ENCODE peak calls at places on chromosomes 4 and X, in ten cellular contexts. U is suprapubic skin, R is endothelial cell, D is heart right ventricle, S is HCT116, P is RWPE1, E is fibroblast of pulmonary artery, B is fibroblast of mammary gland, T is NB4, V is fibroblast of villous mesenchyme. C is an unnamed sample.

GRCh38 chr4:149870008-149870407 is 54.4 kb upstream of the IQCM start:
- DNase-seq in U (no peak), R (no peak), D (no peak), S (no peak), P (no peak), E (no peak), B (no peak), T (no peak), V (no peak), C (no peak)

GRCh38 chrX:108199041-108199440 is 107.5 kb downstream of the ATG4A start:
- DNase-seq in U (no peak), R (no peak), D (no peak), S (no peak), P (no peak), E (peak), B (peak), T (no peak), V (no peak), C (no peak)

GRCh38 chrX:154529206-154529612 is 13.2 kb upstream of the FAM3A start:
- DNase-seq in U (no peak), R (no peak), D (no peak), S (no peak), P (no peak), E (peak), B (peak), T (no peak), V (peak), C (peak)

GRCh38 chr4:163111588-163111987 is 55.1 kb downstream of the NAF1 start:
- DNase-seq in U (no peak), R (no peak), D (no peak), S (no peak), P (no peak), E (peak), B (peak), T (no peak), V (peak), C (peak)

GRCh38 chr4:113455081-113455480 is 306.5 kb downstream of the CAMK2D start:
- DNase-seq in U (no peak), R (no peak), D (no peak), S (no peak), P (no peak), E (no peak), B (no peak), T (no peak), V (no peak), C (no peak)

GRCh38 chrX:136608295-136608933 is 39.5 kb upstream of the CD40LG start:
- DNase-seq in U (no peak), R (peak), D (peak), S (peak), P (no peak), E (peak), B (peak), T (peak), V (peak), C (peak)

GRCh38 chr4:3369781-3370660 is 71.7 kb upstream of the HGFAC start:
- DNase-seq in U (no peak), R (peak), D (peak), S (no peak), P (no peak), E (peak), B (peak), T (peak), V (peak), C (peak)

GRCh38 chrX:134741801-134742200 is 83.5 kb upstream of the PLAC1 start:
- DNase-seq in U (no peak), R (no peak), D (no peak), S (no peak), P (no peak), E (no peak), B (no peak), T (no peak), V (no peak), C (no peak)

GRCh38 chr4:80461412-80461811 is 125.9 kb downstream of the CFAP299 start:
- DNase-seq in U (no peak), R (no peak), D (no peak), S (no peak), P (peak), E (no peak), B (no peak), T (no peak), V (no peak), C (no peak)

GRCh38 chrX:94576367-94577004 is 902.5 kb downstream of the FAM133A start:
- DNase-seq in U (no peak), R (no peak), D (no peak), S (no peak), P (no peak), E (no peak), B (no peak), T (peak), V (no peak), C (no peak)

GRCh38 chr4:139957986-139958737 is 195.8 kb downstream of the MAML3 start:
- DNase-seq in U (no peak), R (no peak), D (no peak), S (no peak), P (no peak), E (no peak), B (no peak), T (no peak), V (no peak), C (no peak)

GRCh38 chrX:43720082-43720481 is 64.0 kb downstream of the MAOA start:
- DNase-seq in U (no peak), R (no peak), D (no peak), S (no peak), P (no peak), E (no peak), B (no peak), T (no peak), V (no peak), C (no peak)

GRCh38 chr4:7872264-7872771 is 67.3 kb downstream of the AFAP1 start:
- DNase-seq in U (no peak), R (no peak), D (no peak), S (no peak), P (no peak), E (peak), B (peak), T (no peak), V (peak), C (peak)

GRCh38 chr4:53233396-53233795 is 132.5 kb downstream of the SCFD2 start:
- DNase-seq in U (no peak), R (no peak), D (no peak), S (no peak), P (no peak), E (no peak), B (peak), T (no peak), V (no peak), C (peak)

GRCh38 chrX:48022740-48023139 is 16.0 kb downstream of the SPACA5 start:
- DNase-seq in U (no peak), R (no peak), D (no peak), S (no peak), P (no peak), E (no peak), B (peak), T (no peak), V (no peak), C (no peak)

GRCh38 chr4:8539661-8540060 is 40.5 kb upstream of the GPR78 start:
- DNase-seq in U (peak), R (no peak), D (no peak), S (no peak), P (no peak), E (no peak), B (no peak), T (no peak), V (no peak), C (no peak)

GRCh38 chr4:102217775-102218174 is 127.5 kb downstream of the SLC39A8 start:
- DNase-seq in U (no peak), R (no peak), D (no peak), S (no peak), P (no peak), E (no peak), B (no peak), T (no peak), V (no peak), C (peak)

GRCh38 chr4:88659061-88659889 is 38.4 kb downstream of the NAP1L5 start:
- DNase-seq in U (no peak), R (peak), D (no peak), S (peak), P (peak), E (peak), B (peak), T (peak), V (peak), C (peak)

GRCh38 chrX:154718607-154719006 is 32.3 kb downstream of the GAB3 start:
- DNase-seq in U (no peak), R (no peak), D (no peak), S (no peak), P (no peak), E (no peak), B (no peak), T (peak), V (no peak), C (no peak)

GRCh38 chr4:107740950-107741701 is 21.1 kb upstream of the PAPSS1 start:
- DNase-seq in U (peak), R (no peak), D (peak), S (no peak), P (no peak), E (peak), B (peak), T (no peak), V (peak), C (peak)

GRCh38 chr4:31995943-31996901 is 1276.1 kb downstream of the PCDH7 start:
- DNase-seq in U (no peak), R (peak), D (no peak), S (no peak), P (no peak), E (no peak), B (no peak), T (peak), V (no peak), C (no peak)

GRCh38 chrX:25012433-25012735 is 3.4 kb downstream of the ARX start:
- DNase-seq in U (no peak), R (no peak), D (no peak), S (no peak), P (no peak), E (no peak), B (no peak), T (peak), V (no peak), C (no peak)

GRCh38 chr4:122831515-122832196 is 5.0 kb downstream of the FGF2 start:
- DNase-seq in U (no peak), R (no peak), D (no peak), S (no peak), P (peak), E (no peak), B (peak), T (no peak), V (peak), C (peak)

GRCh38 chr4:106707776-106708603 is 328.1 kb downstream of the DKK2 start:
- DNase-seq in U (no peak), R (no peak), D (no peak), S (no peak), P (no peak), E (peak), B (no peak), T (peak), V (no peak), C (peak)

GRCh38 chr4:132818091-132818490 is 331.0 kb upstream of the PCDH10 start:
- DNase-seq in U (no peak), R (peak), D (no peak), S (no peak), P (no peak), E (peak), B (no peak), T (peak), V (no peak), C (no peak)

GRCh38 chrX:148310402-148311200 is 189.8 kb upstream of the AFF2 start:
- DNase-seq in U (no peak), R (no peak), D (no peak), S (no peak), P (no peak), E (no peak), B (no peak), T (peak), V (no peak), C (no peak)

GRCh38 chr4:75708218-75708691 is 16.1 kb upstream of the USO1 start:
- DNase-seq in U (no peak), R (peak), D (no peak), S (no peak), P (no peak), E (no peak), B (no peak), T (peak), V (no peak), C (peak)

GRCh38 chrX:131977619-131978018 is 45.5 kb upstream of the STK26 start:
- DNase-seq in U (no peak), R (no peak), D (no peak), S (no peak), P (no peak), E (peak), B (no peak), T (no peak), V (peak), C (no peak)

GRCh38 chr4:183966371-183966770 is 61.3 kb downstream of the STOX2 start:
- DNase-seq in U (no peak), R (no peak), D (no peak), S (no peak), P (no peak), E (no peak), B (no peak), T (peak), V (no peak), C (no peak)

GRCh38 chr4:86218721-86219481 is 141.0 kb downstream of the MAPK10 start:
- DNase-seq in U (no peak), R (no peak), D (no peak), S (no peak), P (peak), E (peak), B (peak), T (no peak), V (peak), C (peak)

GRCh38 chr4:88744609-88745008 is 47.0 kb upstream of the NAP1L5 start:
- DNase-seq in U (no peak), R (no peak), D (no peak), S (no peak), P (no peak), E (no peak), B (no peak), T (no peak), V (no peak), C (no peak)

GRCh38 chr4:155526452-155527169 is 140.0 kb upstream of the GUCY1A1 start:
- DNase-seq in U (no peak), R (no peak), D (no peak), S (no peak), P (no peak), E (peak), B (peak), T (no peak), V (peak), C (peak)

GRCh38 chr4:23970193-23970850 is 80.5 kb upstream of the PPARGC1A start:
- DNase-seq in U (no peak), R (no peak), D (no peak), S (no peak), P (no peak), E (no peak), B (peak), T (no peak), V (peak), C (peak)

GRCh38 chr4:74072739-74073138 is 26.3 kb downstream of the CXCL2 start:
- DNase-seq in U (no peak), R (no peak), D (no peak), S (no peak), P (no peak), E (no peak), B (no peak), T (no peak), V (no peak), C (no peak)

DNA sequence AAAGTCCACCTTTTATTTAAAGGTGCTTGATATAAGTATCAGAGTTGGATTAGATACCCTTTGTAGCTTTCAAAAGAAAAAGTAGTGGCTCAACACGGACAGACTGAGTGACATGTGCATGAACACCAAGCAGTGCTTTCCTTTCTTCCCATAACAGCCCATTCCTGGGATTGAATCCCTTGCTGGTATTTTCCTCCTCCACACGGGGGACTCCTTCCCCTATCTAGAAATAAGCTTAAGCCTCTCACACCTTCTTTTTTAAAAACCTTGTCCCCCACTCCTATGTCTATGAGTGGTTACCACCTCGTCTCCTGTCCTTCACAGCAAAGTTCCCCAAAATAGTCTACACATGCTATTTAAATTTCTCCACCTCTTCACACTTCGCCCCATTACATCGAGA is 5.1 kb downstream of the AP1S2 start:
- DNase-seq in U (no peak), R (no peak), D (no peak), S (no peak), P (no peak), E (peak), B (peak), T (peak), V (no peak), C (peak)
- TF ChIP-seq CTCF in U (no peak), R (no peak), D (no peak), S (peak), P (no peak), E (peak), B (peak), T (no peak), V (peak), C (peak)

GRCh38 chr4:92606227-92606626 is 302.5 kb downstream of the GRID2 start:
- DNase-seq in U (no peak), R (no peak), D (no peak), S (no peak), P (no peak), E (no peak), B (no peak), T (no peak), V (no peak), C (no peak)

GRCh38 chr4:92599044-92599443 is 295.3 kb downstream of the GRID2 start:
- DNase-seq in U (no peak), R (no peak), D (no peak), S (no peak), P (peak), E (peak), B (no peak), T (no peak), V (no peak), C (peak)

GRCh38 chr4:92600638-92601037 is 296.9 kb downstream of the GRID2 start:
- DNase-seq in U (no peak), R (peak), D (no peak), S (no peak), P (no peak), E (no peak), B (no peak), T (no peak), V (no peak), C (no peak)
- TF ChIP-seq CTCF in U (no peak), R (no peak), D (no peak), S (no peak), P (no peak), E (no peak), B (no peak), T (no peak), V (no peak), C (no peak)

GRCh38 chr4:153156263-153156662 is 48.0 kb upstream of the TRIM2 start:
- DNase-seq in U (no peak), R (no peak), D (no peak), S (no peak), P (no peak), E (no peak), B (no peak), T (peak), V (no peak), C (peak)
- TF ChIP-seq CTCF in U (no peak), R (no peak), D (no peak), S (peak), P (no peak), E (no peak), B (no peak), T (peak), V (no peak), C (peak)

GRCh38 chrX:115906881-115907280 is 263.7 kb upstream of the AGTR2 start:
- DNase-seq in U (no peak), R (no peak), D (no peak), S (no peak), P (no peak), E (no peak), B (no peak), T (no peak), V (no peak), C (no peak)

GRCh38 chrX:115909017-115909416 is 261.5 kb upstream of the AGTR2 start:
- DNase-seq in U (no peak), R (no peak), D (no peak), S (no peak), P (no peak), E (no peak), B (no peak), T (no peak), V (no peak), C (no peak)

GRCh38 chrX:115913575-115913974 is 257.0 kb upstream of the AGTR2 start:
- DNase-seq in U (no peak), R (no peak), D (no peak), S (no peak), P (no peak), E (no peak), B (no peak), T (no peak), V (no peak), C (no peak)

GRCh38 chrX:115911967-115912366 is 258.6 kb upstream of the AGTR2 start:
- DNase-seq in U (no peak), R (no peak), D (no peak), S (no peak), P (no peak), E (no peak), B (no peak), T (no peak), V (no peak), C (no peak)

GRCh38 chrX:115912372-115912897 is 258.1 kb upstream of the AGTR2 start:
- DNase-seq in U (no peak), R (no peak), D (no peak), S (no peak), P (no peak), E (no peak), B (peak), T (no peak), V (peak), C (peak)
- TF ChIP-seq CTCF in U (no peak), R (peak), D (no peak), S (peak), P (no peak), E (peak), B (peak), T (peak), V (peak), C (peak)

GRCh38 chr4:153465583-153465921 is 608 bp upstream of the TMEM131L start:
- DNase-seq in U (peak), R (peak), D (peak), S (peak), P (peak), E (peak), B (peak), T (peak), V (peak), C (peak)
- TF ChIP-seq CTCF in U (no peak), R (no peak), D (no peak), S (no peak), P (peak), E (peak), B (peak), T (no peak), V (no peak), C (peak)

DNA sequence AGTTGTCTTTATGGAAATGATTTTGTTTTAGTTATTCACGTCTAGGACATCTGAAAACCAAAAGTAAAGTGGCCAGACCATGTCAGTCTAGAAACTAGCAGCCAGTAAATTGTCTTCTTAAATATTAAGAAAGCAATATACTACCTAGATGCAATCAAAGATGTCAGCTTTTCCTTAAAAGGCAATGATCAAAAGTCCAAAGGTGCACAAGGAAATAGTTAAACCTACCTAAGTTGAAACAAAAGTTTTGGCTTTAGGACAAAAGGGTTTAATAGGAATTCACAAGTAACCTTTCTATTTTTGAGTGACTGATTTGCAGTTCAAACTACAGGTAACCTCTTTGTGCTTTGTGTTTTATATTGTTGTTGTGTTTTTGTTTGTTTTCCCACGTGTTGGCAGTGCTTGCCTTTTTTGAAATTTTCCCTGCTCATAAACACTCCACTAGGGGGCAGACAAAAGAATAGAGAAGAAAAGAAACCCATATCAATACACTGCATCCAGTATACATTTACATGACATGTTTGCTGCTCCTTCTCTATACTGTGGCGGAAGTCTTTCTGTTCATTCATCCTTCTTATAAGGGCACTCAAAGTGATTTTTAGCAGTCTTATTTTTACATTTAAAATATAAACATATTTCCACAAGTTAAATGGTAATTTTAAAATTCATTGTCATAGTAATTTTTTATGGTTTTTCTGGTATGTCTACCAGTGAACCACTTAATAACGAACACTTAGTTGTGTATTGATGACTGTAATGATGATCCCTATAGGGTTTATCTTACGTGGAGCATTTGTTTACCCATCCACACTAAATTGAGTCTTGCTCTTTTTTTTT is 62.7 kb downstream of the GAB1 start:
- DNase-seq in U (no peak), R (no peak), D (no peak), S (peak), P (no peak), E (peak), B (peak), T (peak), V (peak), C (peak)
- TF ChIP-seq CTCF in U (peak), R (peak), D (peak), S (peak), P (peak), E (peak), B (peak), T (peak), V (peak), C (peak)

GRCh38 chrX:119693032-119693995 is at the start of gene SEPTIN6:
- DNase-seq in U (peak), R (peak), D (peak), S (peak), P (peak), E (peak), B (peak), T (peak), V (peak), C (peak)
- TF ChIP-seq CTCF in U (no peak), R (no peak), D (no peak), S (no peak), P (no peak), E (no peak), B (no peak), T (no peak), V (no peak), C (no peak)

GRCh38 chrX:70669120-70669519 is 224.5 kb downstream of the DLG3 start:
- DNase-seq in U (no peak), R (no peak), D (no peak), S (no peak), P (no peak), E (no peak), B (no peak), T (no peak), V (no peak), C (no peak)

GRCh38 chrX:70664726-70665125 is 220.1 kb downstream of the DLG3 start:
- DNase-seq in U (no peak), R (peak), D (no peak), S (peak), P (peak), E (peak), B (peak), T (peak), V (peak), C (peak)
- TF ChIP-seq CTCF in U (no peak), R (no peak), D (no peak), S (peak), P (peak), E (peak), B (peak), T (no peak), V (peak), C (peak)

C was measured in choroid plexus epithelial cell.